ENCODE peak calls at places on chromosomes 11 and 22, in four cellular contexts. N is HepG2, U is GM12878, T is K562. B is an unnamed sample.

GRCh38 chr11:31809857-31810778 is 1.0 kb downstream of the PAX6 start:
- DNase-seq in N (no peak), U (no peak), T (peak; percentile 21), B (peak; percentile 61)

GRCh38 chr22:25403752-25404471 is 160.6 kb upstream of the GRK3 start:
- DNase-seq in N (peak; percentile 15), U (no peak), T (peak; percentile 56), B (no peak)

GRCh38 chr22:23233084-23233501 is 52.8 kb downstream of the BCR start:
- DNase-seq in N (no peak), U (no peak), T (no peak), B (no peak)

GRCh38 chr11:117172678-117173421 is 5.7 kb upstream of the SIDT2 start:
- DNase-seq in N (no peak), U (no peak), T (peak; percentile 82), B (no peak)

GRCh38 chr11:32829680-32830412 is at the start of gene PRRG4:
- DNase-seq in N (no peak), U (no peak), T (no peak), B (peak; percentile 71)

GRCh38 chr11:95674669-95675358 is 114.8 kb downstream of the FAM76B start:
- DNase-seq in N (no peak), U (no peak), T (no peak), B (no peak)

GRCh38 chr22:20084547-20085413 is 4.7 kb downstream of the DGCR8 start:
- DNase-seq in N (peak; percentile 50), U (no peak), T (peak; percentile 94), B (peak; percentile 84)

GRCh38 chr11:112223125-112223524 is 3.1 kb upstream of the PTS start:
- DNase-seq in N (no peak), U (no peak), T (no peak), B (no peak)

GRCh38 chr11:76200006-76200940 is 6.0 kb downstream of the WNT11 start:
- DNase-seq in N (no peak), U (no peak), T (no peak), B (no peak)

GRCh38 chr11:13008625-13009475 is at the start of gene RASSF10:
- DNase-seq in N (no peak), U (no peak), T (no peak), B (peak; percentile 95)

GRCh38 chr11:133926466-133927246 is 30.1 kb downstream of the IGSF9B start:
- DNase-seq in N (no peak), U (no peak), T (no peak), B (no peak)

GRCh38 chr11:118907051-118907748 is 18.5 kb downstream of the BCL9L start:
- DNase-seq in N (peak; percentile 73), U (peak; percentile 61), T (peak; percentile 88), B (peak; percentile 95)

GRCh38 chr22:21865041-21865440 is 2.4 kb downstream of the MAPK1 start:
- DNase-seq in N (no peak), U (no peak), T (peak; percentile 82), B (no peak)

GRCh38 chr11:114604179-114604813 is 8.7 kb upstream of the NXPE4 start:
- DNase-seq in N (no peak), U (no peak), T (no peak), B (no peak)

GRCh38 chr11:45856044-45856468 is 8.8 kb downstream of the CRY2 start:
- DNase-seq in N (no peak), U (no peak), T (no peak), B (no peak)

GRCh38 chr22:49574205-49574604 is 253.5 kb downstream of the BRD1 start:
- DNase-seq in N (no peak), U (no peak), T (no peak), B (no peak)

GRCh38 chr11:15145635-15146034 is 30.9 kb downstream of the INSC start:
- DNase-seq in N (no peak), U (no peak), T (no peak), B (no peak)
- TF ChIP-seq CREM in N (no peak), U (no peak), T (no peak), B (no peak)

GRCh38 chr11:64268028-64268686 is 16.3 kb downstream of the BAD start:
- DNase-seq in N (no peak), U (no peak), T (peak; percentile 47), B (no peak)

GRCh38 chr11:64265176-64266160 is 14.1 kb downstream of the PLCB3 start:
- DNase-seq in N (no peak), U (no peak), T (no peak), B (no peak)

GRCh38 chr11:64266339-64266738 is 15.0 kb downstream of the PLCB3 start:
- DNase-seq in N (no peak), U (no peak), T (no peak), B (no peak)

GRCh38 chr11:64268687-64269379 is 15.6 kb downstream of the BAD start:
- DNase-seq in N (peak; percentile 33), U (no peak), T (peak; percentile 79), B (peak; percentile 49)

GRCh38 chr11:64267207-64267945 is 16.0 kb downstream of the PLCB3 start:
- DNase-seq in N (no peak), U (no peak), T (no peak), B (no peak)
- TF ChIP-seq USF2 in N (no peak), U (no peak), T (no peak), B (no peak)

DNA sequence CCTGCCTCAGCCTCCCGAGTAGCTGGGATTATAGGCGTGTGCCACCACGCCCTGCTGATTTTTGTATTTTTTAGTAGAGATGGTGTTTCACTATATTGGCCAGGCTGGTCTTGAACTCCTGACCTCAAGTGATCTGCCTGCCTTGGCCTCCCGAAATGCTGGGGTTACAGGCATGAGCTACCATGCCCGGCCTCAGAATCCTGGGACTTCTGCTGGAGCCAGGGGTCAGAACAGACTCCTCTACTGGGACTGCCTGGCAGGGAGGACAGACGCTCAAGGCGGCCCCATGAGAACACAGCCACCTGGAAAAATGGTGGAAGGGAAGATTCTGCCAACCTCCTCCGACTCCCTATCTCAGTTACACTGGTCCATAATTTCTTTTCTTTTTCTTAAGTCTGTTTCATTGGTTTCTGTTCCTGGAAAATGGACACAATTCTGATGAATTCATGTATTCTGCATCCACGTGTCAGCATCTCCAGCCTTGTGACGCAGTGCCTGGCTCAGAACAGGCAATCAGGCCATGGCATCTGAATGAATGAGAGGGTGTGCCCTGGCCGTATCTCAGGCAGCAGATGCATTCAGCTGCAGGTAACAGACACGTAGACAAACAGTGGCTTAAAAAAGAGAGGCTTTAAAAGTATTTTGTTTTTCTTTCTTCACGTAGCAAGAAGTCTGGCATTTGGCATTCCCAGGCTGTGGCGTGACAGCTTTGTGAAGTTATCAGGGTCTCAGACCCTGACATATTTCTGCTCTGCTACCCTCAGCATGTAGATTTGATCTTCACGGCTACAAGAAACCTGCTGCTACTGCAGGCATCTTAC is 4.8 kb downstream of the SMIM38 start:
- DNase-seq in N (no peak), U (no peak), T (peak; percentile 48), B (no peak)
- TF ChIP-seq CTCF in N (no peak), U (no peak), T (no peak), B (no peak)

GRCh38 chr11:20881328-20882079 is 212.1 kb downstream of the NELL1 start:
- DNase-seq in N (no peak), U (no peak), T (no peak), B (no peak)
- TF ChIP-seq CREM in N (no peak), U (no peak), T (no peak), B (no peak)

GRCh38 chr11:9590717-9591116 is 17.2 kb downstream of the WEE1 start:
- DNase-seq in N (no peak), U (no peak), T (no peak), B (no peak)
- TF ChIP-seq USF2 in N (no peak), U (no peak), T (no peak), B (no peak)

GRCh38 chr22:33271390-33272161 is 213.4 kb upstream of the SYN3 start:
- DNase-seq in N (no peak), U (peak; percentile 95), T (no peak), B (no peak)

GRCh38 chr22:33274941-33275443 is 216.8 kb upstream of the SYN3 start:
- DNase-seq in N (no peak), U (no peak), T (no peak), B (no peak)

GRCh38 chr22:33272866-33273265 is 214.7 kb upstream of the SYN3 start:
- DNase-seq in N (no peak), U (peak; percentile 60), T (no peak), B (no peak)

GRCh38 chr22:33272180-33272579 is 214.0 kb upstream of the SYN3 start:
- DNase-seq in N (peak; percentile 97), U (no peak), T (no peak), B (no peak)

GRCh38 chr22:33274214-33274828 is 216.1 kb upstream of the SYN3 start:
- DNase-seq in N (peak; percentile 27), U (no peak), T (peak; percentile 57), B (peak; percentile 73)
- TF ChIP-seq CTCF in N (peak; percentile 54), U (peak; percentile 63), T (peak; percentile 62), B (peak; percentile 74)

GRCh38 chr11:94170953-94171352 is 42.3 kb downstream of the PANX1 start:
- DNase-seq in N (no peak), U (no peak), T (no peak), B (no peak)

GRCh38 chr11:94179696-94180095 is 51.1 kb downstream of the PANX1 start:
- DNase-seq in N (no peak), U (no peak), T (no peak), B (no peak)

GRCh38 chr11:94171693-94172440 is 43.2 kb downstream of the PANX1 start:
- DNase-seq in N (peak; percentile 31), U (no peak), T (peak; percentile 75), B (peak; percentile 75)

GRCh38 chr11:94178331-94178730 is 49.7 kb downstream of the PANX1 start:
- DNase-seq in N (no peak), U (no peak), T (no peak), B (no peak)

DNA sequence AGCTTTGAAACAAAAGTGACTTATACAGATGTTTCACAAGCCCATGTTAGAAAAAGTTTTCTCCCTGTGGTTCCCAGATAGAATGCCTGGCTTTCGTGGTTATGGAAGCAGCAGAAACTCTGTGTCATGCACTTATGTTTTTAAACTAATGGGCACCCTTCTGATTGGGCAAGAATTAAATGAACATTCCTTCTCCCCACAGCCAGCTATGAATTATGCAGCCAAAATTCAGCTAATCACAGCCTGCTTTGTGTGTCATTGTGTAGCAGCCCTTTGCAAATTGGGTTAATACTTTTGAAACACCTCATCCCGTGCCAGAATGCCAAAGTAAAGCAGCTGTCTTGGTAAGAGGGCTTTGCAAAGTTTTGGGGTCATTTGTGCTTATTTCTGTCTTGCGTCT is 46.9 kb downstream of the PANX1 start:
- DNase-seq in N (no peak), U (no peak), T (no peak), B (no peak)
- TF ChIP-seq CREM in N (no peak), U (no peak), T (no peak), B (no peak)